ENCODE peak calls at places on chromosomes 16 and 17, in four cellular contexts. One of them, this sample, is unnamed.

GRCh38 chr16:66604376-66605176 is at the start of gene CMTM3:
- DNase-seq in tibial nerve: peak; percentile 64
- DNase-seq in epithelial cell of prostate: no peak
- DNase-seq in uterus: peak; percentile 73
- DNase-seq in this sample: no peak

GRCh38 chr16:66194866-66195265 is 171.6 kb upstream of the CDH5 start:
- DNase-seq in tibial nerve: no peak
- DNase-seq in epithelial cell of prostate: no peak
- DNase-seq in uterus: no peak
- DNase-seq in this sample: no peak

GRCh38 chr16:81899601-81900000 is 111.7 kb downstream of the SDR42E1 start:
- DNase-seq in uterus: no peak
- DNase-seq in epithelial cell of prostate: no peak
- DNase-seq in tibial nerve: no peak
- DNase-seq in this sample: no peak

GRCh38 chr16:57039148-57039812 is 49.9 kb downstream of the NLRC5 start:
- DNase-seq in epithelial cell of prostate: no peak
- DNase-seq in uterus: no peak
- DNase-seq in tibial nerve: no peak
- DNase-seq in this sample: no peak

GRCh38 chr16:56647641-56648431 is 3.9 kb upstream of the MT1B start:
- DNase-seq in uterus: no peak
- DNase-seq in tibial nerve: no peak
- DNase-seq in epithelial cell of prostate: no peak
- DNase-seq in this sample: no peak

GRCh38 chr17:60170835-60171752 is 21.3 kb downstream of the CA4 start:
- DNase-seq in epithelial cell of prostate: no peak
- DNase-seq in tibial nerve: no peak
- DNase-seq in uterus: no peak
- DNase-seq in this sample: no peak

GRCh38 chr17:17401271-17401781 is 75.5 kb upstream of the MED9 start:
- DNase-seq in epithelial cell of prostate: no peak
- DNase-seq in tibial nerve: no peak
- DNase-seq in uterus: no peak
- DNase-seq in this sample: no peak

GRCh38 chr17:67448449-67448848 is 71.4 kb downstream of the PITPNC1 start:
- DNase-seq in tibial nerve: no peak
- DNase-seq in uterus: no peak
- DNase-seq in epithelial cell of prostate: no peak
- DNase-seq in this sample: no peak

GRCh38 chr17:57902117-57902799 is 52.4 kb upstream of the MRPS23 start:
- DNase-seq in tibial nerve: no peak
- DNase-seq in epithelial cell of prostate: no peak
- DNase-seq in uterus: no peak
- DNase-seq in this sample: no peak

GRCh38 chr17:62807812-62808575 is at the start of gene MARCHF10:
- DNase-seq in tibial nerve: no peak
- DNase-seq in epithelial cell of prostate: no peak
- DNase-seq in uterus: peak; percentile 25
- DNase-seq in this sample: no peak

GRCh38 chr16:84502075-84502474 is 2.4 kb downstream of the MEAK7 start:
- DNase-seq in tibial nerve: no peak
- DNase-seq in uterus: peak; percentile 13
- DNase-seq in epithelial cell of prostate: no peak
- DNase-seq in this sample: no peak

GRCh38 chr16:22313876-22314470 is 16.8 kb downstream of the POLR3E start:
- DNase-seq in tibial nerve: no peak
- DNase-seq in uterus: peak; percentile 8
- DNase-seq in epithelial cell of prostate: no peak
- DNase-seq in this sample: no peak

GRCh38 chr16:16150117-16150877 is 73.0 kb downstream of the ABCC6 start:
- DNase-seq in uterus: peak; percentile 75
- DNase-seq in epithelial cell of prostate: no peak
- DNase-seq in tibial nerve: no peak
- DNase-seq in this sample: peak; percentile 14

GRCh38 chr17:63293310-63293709 is 152.8 kb downstream of the CYB561 start:
- DNase-seq in epithelial cell of prostate: no peak
- DNase-seq in tibial nerve: no peak
- DNase-seq in uterus: no peak
- DNase-seq in this sample: no peak

GRCh38 chr16:55437627-55438026 is 41.4 kb upstream of the MMP2 start:
- DNase-seq in tibial nerve: peak; percentile 45
- DNase-seq in epithelial cell of prostate: peak; percentile 80
- DNase-seq in uterus: no peak
- DNase-seq in this sample: no peak

GRCh38 chr17:7712111-7712771 is 5.3 kb upstream of the DNAH2 start:
- DNase-seq in tibial nerve: no peak
- DNase-seq in epithelial cell of prostate: no peak
- DNase-seq in uterus: no peak
- DNase-seq in this sample: no peak

GRCh38 chr17:68595496-68595895 is 5.7 kb downstream of the FAM20A start:
- DNase-seq in epithelial cell of prostate: no peak
- DNase-seq in uterus: peak; percentile 53
- DNase-seq in tibial nerve: peak; percentile 67
- DNase-seq in this sample: peak; percentile 12

GRCh38 chr16:11896776-11897175 is 19.0 kb downstream of the GSPT1 start:
- DNase-seq in epithelial cell of prostate: peak; percentile 20
- DNase-seq in uterus: no peak
- DNase-seq in tibial nerve: no peak
- DNase-seq in this sample: no peak

GRCh38 chr16:21194771-21195301 is 16.5 kb downstream of the ZP2 start:
- DNase-seq in epithelial cell of prostate: no peak
- DNase-seq in uterus: no peak
- DNase-seq in tibial nerve: no peak
- DNase-seq in this sample: no peak

GRCh38 chr17:5951912-5952311 is 118.3 kb upstream of the WSCD1 start:
- DNase-seq in epithelial cell of prostate: no peak
- DNase-seq in tibial nerve: no peak
- DNase-seq in uterus: no peak
- DNase-seq in this sample: no peak

GRCh38 chr17:40717776-40718175 is 14.2 kb upstream of the KRT24 start:
- DNase-seq in uterus: no peak
- DNase-seq in tibial nerve: no peak
- DNase-seq in epithelial cell of prostate: no peak
- DNase-seq in this sample: no peak

GRCh38 chr17:58088624-58089023 is 5.4 kb downstream of the DYNLL2 start:
- DNase-seq in epithelial cell of prostate: no peak
- DNase-seq in tibial nerve: no peak
- DNase-seq in uterus: no peak
- DNase-seq in this sample: no peak

GRCh38 chr17:42844271-42844670 is at the start of gene AOC2:
- DNase-seq in epithelial cell of prostate: no peak
- DNase-seq in tibial nerve: no peak
- DNase-seq in uterus: no peak
- DNase-seq in this sample: no peak

GRCh38 chr16:65743558-65743957 is 621.7 kb upstream of the CDH11 start:
- DNase-seq in epithelial cell of prostate: no peak
- DNase-seq in tibial nerve: no peak
- DNase-seq in uterus: no peak
- DNase-seq in this sample: no peak

GRCh38 chr16:67461600-67462278 is 19.2 kb downstream of the ATP6V0D1 start:
- DNase-seq in epithelial cell of prostate: no peak
- DNase-seq in uterus: no peak
- DNase-seq in tibial nerve: no peak
- DNase-seq in this sample: peak; percentile 86

GRCh38 chr17:35786941-35787432 is 8.5 kb downstream of the MMP28 start:
- DNase-seq in epithelial cell of prostate: no peak
- DNase-seq in tibial nerve: no peak
- DNase-seq in uterus: no peak
- DNase-seq in this sample: no peak

GRCh38 chr17:45826919-45827628 is 17.6 kb upstream of the SPPL2C start:
- DNase-seq in tibial nerve: no peak
- DNase-seq in epithelial cell of prostate: no peak
- DNase-seq in uterus: no peak
- DNase-seq in this sample: no peak

GRCh38 chr16:58409316-58409973 is 17.2 kb downstream of the GINS3 start:
- DNase-seq in epithelial cell of prostate: peak; percentile 52
- DNase-seq in uterus: peak; percentile 35
- DNase-seq in tibial nerve: peak; percentile 61
- DNase-seq in this sample: no peak

GRCh38 chr17:3838206-3838605 is 7.8 kb downstream of the NCBP3 start:
- DNase-seq in epithelial cell of prostate: no peak
- DNase-seq in tibial nerve: no peak
- DNase-seq in uterus: no peak
- DNase-seq in this sample: no peak

GRCh38 chr16:10812352-10813122 is 6.1 kb downstream of the TVP23A start:
- DNase-seq in tibial nerve: no peak
- DNase-seq in uterus: no peak
- DNase-seq in epithelial cell of prostate: no peak
- DNase-seq in this sample: no peak

GRCh38 chr17:45325810-45326209 is 9.0 kb upstream of the MAP3K14 start:
- DNase-seq in uterus: peak; percentile 3
- DNase-seq in tibial nerve: no peak
- DNase-seq in epithelial cell of prostate: no peak
- DNase-seq in this sample: peak; percentile 16

GRCh38 chr16:74448990-74449389 is 27.7 kb upstream of the CLEC18B start:
- DNase-seq in uterus: peak; percentile 70
- DNase-seq in epithelial cell of prostate: no peak
- DNase-seq in tibial nerve: peak; percentile 78
- DNase-seq in this sample: peak; percentile 38

GRCh38 chr17:17661134-17661533 is 20.1 kb upstream of the RAI1 start:
- DNase-seq in tibial nerve: no peak
- DNase-seq in epithelial cell of prostate: no peak
- DNase-seq in uterus: no peak
- DNase-seq in this sample: no peak

GRCh38 chr16:51103590-51103989 is 47.5 kb downstream of the SALL1 start:
- DNase-seq in uterus: no peak
- DNase-seq in epithelial cell of prostate: no peak
- DNase-seq in tibial nerve: no peak
- DNase-seq in this sample: no peak

GRCh38 chr16:678858-679807 is 1.1 kb upstream of the STUB1 start:
- DNase-seq in epithelial cell of prostate: no peak
- DNase-seq in uterus: peak; percentile 73
- DNase-seq in tibial nerve: no peak
- DNase-seq in this sample: peak; percentile 34

GRCh38 chr17:11404431-11404830 is 163.4 kb downstream of the SHISA6 start:
- DNase-seq in epithelial cell of prostate: no peak
- DNase-seq in uterus: no peak
- DNase-seq in tibial nerve: no peak
- DNase-seq in this sample: no peak

GRCh38 chr16:73095885-73096341 is 48.0 kb upstream of the ZFHX3 start:
- DNase-seq in epithelial cell of prostate: no peak
- DNase-seq in tibial nerve: no peak
- DNase-seq in uterus: no peak
- DNase-seq in this sample: no peak

GRCh38 chr16:3999479-3999868 is 116.8 kb downstream of the ADCY9 start:
- DNase-seq in uterus: peak; percentile 84
- DNase-seq in tibial nerve: no peak
- DNase-seq in epithelial cell of prostate: no peak
- DNase-seq in this sample: no peak
- H3K27ac ChIP-seq in uterus: peak overlapping the region; percentile 80
- H3K27ac ChIP-seq in tibial nerve: peak overlapping the region; percentile 7
- H3K27ac ChIP-seq in epithelial cell of prostate: no peak overlapping the region
- H3K27ac ChIP-seq in this sample: peak overlapping the region; percentile 74

GRCh38 chr17:77771145-77771544 is 187.4 kb upstream of the TNRC6C start:
- DNase-seq in epithelial cell of prostate: no peak
- DNase-seq in tibial nerve: no peak
- DNase-seq in uterus: no peak
- DNase-seq in this sample: no peak
- H3K27ac ChIP-seq in epithelial cell of prostate: no peak overlapping the region
- H3K27ac ChIP-seq in tibial nerve: no peak overlapping the region
- H3K27ac ChIP-seq in uterus: no peak overlapping the region
- H3K27ac ChIP-seq in this sample: no peak overlapping the region

GRCh38 chr16:1998360-1998835 is 8.6 kb downstream of the SYNGR3 start:
- DNase-seq in epithelial cell of prostate: no peak
- DNase-seq in tibial nerve: no peak
- DNase-seq in uterus: no peak
- DNase-seq in this sample: no peak
- H3K27ac ChIP-seq in epithelial cell of prostate: no peak overlapping the region
- H3K27ac ChIP-seq in tibial nerve: no peak overlapping the region
- H3K27ac ChIP-seq in uterus: no peak overlapping the region
- H3K27ac ChIP-seq in this sample: no peak overlapping the region

GRCh38 chr17:79012563-79013134 is 3.1 kb upstream of the CANT1 start:
- DNase-seq in uterus: no peak
- DNase-seq in tibial nerve: no peak
- DNase-seq in epithelial cell of prostate: no peak
- DNase-seq in this sample: no peak

GRCh38 chr17:79010304-79010646 is 711 bp upstream of the CANT1 start:
- DNase-seq in tibial nerve: no peak
- DNase-seq in uterus: no peak
- DNase-seq in epithelial cell of prostate: no peak
- DNase-seq in this sample: no peak

GRCh38 chr17:79009397-79010303 is at the start of gene CANT1:
- DNase-seq in tibial nerve: peak; percentile 62
- DNase-seq in uterus: peak; percentile 86
- DNase-seq in epithelial cell of prostate: no peak
- DNase-seq in this sample: peak; percentile 55

GRCh38 chr17:79014158-79014758 is 4.7 kb upstream of the CANT1 start:
- DNase-seq in tibial nerve: no peak
- DNase-seq in uterus: no peak
- DNase-seq in epithelial cell of prostate: no peak
- DNase-seq in this sample: no peak

DNA sequence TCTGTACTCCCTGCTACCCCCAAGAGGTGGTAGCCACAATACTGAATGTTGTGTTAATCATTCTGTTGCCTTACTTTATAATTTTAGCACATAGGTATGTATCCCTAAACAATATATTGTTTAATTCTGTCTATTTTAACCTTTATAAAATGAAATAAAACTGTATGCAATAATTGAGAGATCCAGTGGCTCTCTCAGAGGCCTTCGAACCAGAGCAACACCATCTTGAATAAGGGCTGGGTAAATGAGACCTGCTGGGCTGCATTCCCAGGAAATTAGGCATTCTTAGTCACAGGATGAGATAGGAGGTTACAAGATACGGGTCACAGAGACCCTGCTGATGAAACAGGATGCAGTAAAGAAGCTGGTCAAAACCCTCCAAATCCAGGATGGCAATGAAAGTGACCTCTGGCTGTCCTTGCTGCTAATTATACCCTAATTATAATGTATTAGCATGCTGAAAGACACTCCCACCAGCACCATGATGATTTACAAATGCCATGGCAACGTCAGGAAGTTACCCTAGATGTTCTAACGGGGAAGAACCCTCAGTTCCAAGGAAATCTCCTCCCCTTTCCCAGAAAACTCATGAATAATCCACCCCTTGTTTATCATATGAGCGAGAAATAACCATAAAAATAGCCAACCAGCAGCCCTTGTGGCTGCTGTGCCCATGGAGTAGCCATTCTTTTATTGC is 2.0 kb upstream of the CANT1 start:
- DNase-seq in uterus: peak; percentile 4
- DNase-seq in epithelial cell of prostate: no peak
- DNase-seq in tibial nerve: no peak
- DNase-seq in this sample: peak; percentile 3
- H3K27ac ChIP-seq in uterus: no peak overlapping the region
- H3K27ac ChIP-seq in epithelial cell of prostate: peak overlapping the region; percentile 91
- H3K27ac ChIP-seq in tibial nerve: no peak overlapping the region
- H3K27ac ChIP-seq in this sample: no peak overlapping the region

GRCh38 chr16:19169081-19169639 is 1.1 kb downstream of the SYT17 start:
- DNase-seq in tibial nerve: no peak
- DNase-seq in uterus: no peak
- DNase-seq in epithelial cell of prostate: no peak
- DNase-seq in this sample: no peak
- H3K27ac ChIP-seq in tibial nerve: peak overlapping the region; percentile 82
- H3K27ac ChIP-seq in uterus: no peak overlapping the region
- H3K27ac ChIP-seq in epithelial cell of prostate: no peak overlapping the region
- H3K27ac ChIP-seq in this sample: no peak overlapping the region